ENCODE peak calls at places on chromosomes 3 and 15, in seven cellular contexts. H is H9, C is IMR-90, L is neuronal stem cell, K is mesendoderm, F is H1, W is mesenchymal stem cell. X is an unnamed sample.

GRCh38 chr15:89003865-89004725 is 84.2 kb upstream of the ABHD2 start:
- DNase-seq in C (peak; percentile 73), W (peak; percentile 61), F (no peak), L (peak; percentile 32), K (peak; percentile 83), H (peak; percentile 82), X (no peak)

GRCh38 chr3:139364549-139364948 is 20.7 kb downstream of the MRPS22 start:
- DNase-seq in K (no peak), F (no peak), L (no peak), H (no peak), C (no peak), W (no peak), X (no peak)

GRCh38 chr3:57805674-57806073 is 49.6 kb downstream of the SLMAP start:
- DNase-seq in K (peak; percentile 95), C (peak; percentile 89), H (no peak), F (no peak), W (peak; percentile 67), L (no peak), X (peak; percentile 4)

GRCh38 chr3:172085557-172085895 is 46.1 kb downstream of the FNDC3B start:
- DNase-seq in W (no peak), L (no peak), C (no peak), F (no peak), K (no peak), H (no peak), X (no peak)

GRCh38 chr3:172467170-172467824 is 19.0 kb upstream of the GHSR start:
- DNase-seq in H (no peak), F (no peak), C (peak; percentile 66), L (no peak), W (peak; percentile 52), K (peak; percentile 22), X (peak; percentile 92)

GRCh38 chr3:81726132-81726531 is 35.3 kb downstream of the GBE1 start:
- DNase-seq in F (no peak), W (peak; percentile 82), L (no peak), C (peak; percentile 56), K (no peak), H (no peak), X (no peak)

GRCh38 chr3:196501316-196502064 is 2.1 kb downstream of the RNF168 start:
- DNase-seq in C (peak; percentile 53), F (no peak), H (no peak), L (no peak), W (peak; percentile 71), K (peak; percentile 59), X (peak; percentile 11)

GRCh38 chr15:77186518-77187095 is 115.7 kb upstream of the TSPAN3 start:
- DNase-seq in L (no peak), K (peak; percentile 32), W (peak; percentile 45), C (peak; percentile 47), H (no peak), F (no peak), X (peak; percentile 6)

GRCh38 chr15:23440596-23440995 is 6.4 kb downstream of the GOLGA6L2 start:
- DNase-seq in C (no peak), H (no peak), K (no peak), L (no peak), F (no peak), W (no peak), X (no peak)

GRCh38 chr15:34102175-34102925 is 467 bp downstream of the PGBD4 start:
- DNase-seq in L (no peak), K (no peak), W (no peak), C (no peak), F (no peak), H (no peak), X (peak; percentile 90)

GRCh38 chr15:70327328-70328136 is 229.8 kb upstream of the TLE3 start:
- DNase-seq in C (peak; percentile 43), H (no peak), K (peak; percentile 79), W (peak; percentile 48), L (no peak), F (peak; percentile 39), X (peak; percentile 41)

GRCh38 chr3:71271616-71272015 is 311.9 kb downstream of the FOXP1 start:
- DNase-seq in F (no peak), K (no peak), H (no peak), C (peak; percentile 36), W (no peak), L (no peak), X (no peak)

GRCh38 chr3:69288161-69288895 is 97.6 kb downstream of the FRMD4B start:
- DNase-seq in C (no peak), W (no peak), K (peak; percentile 92), F (peak; percentile 68), H (peak; percentile 83), L (peak; percentile 78), X (no peak)

GRCh38 chr3:62193586-62194345 is 179.6 kb downstream of the FEZF2 start:
- DNase-seq in W (no peak), F (no peak), H (no peak), L (no peak), K (no peak), C (no peak), X (no peak)

GRCh38 chr3:155217591-155217990 is 75.9 kb downstream of the STRIT1 start:
- DNase-seq in L (no peak), K (no peak), C (peak; percentile 58), H (no peak), F (no peak), W (peak; percentile 32), X (peak; percentile 69)

GRCh38 chr3:155908086-155908485 is 37.6 kb downstream of the GMPS start:
- DNase-seq in F (no peak), W (no peak), K (peak; percentile 76), H (peak; percentile 47), C (no peak), L (no peak), X (no peak)

GRCh38 chr15:38304486-38304885 is 51.9 kb downstream of the SPRED1 start:
- DNase-seq in C (no peak), F (no peak), W (no peak), L (no peak), H (no peak), K (no peak), X (no peak)

GRCh38 chr3:151356791-151357460 is 27.6 kb upstream of the P2RY13 start:
- DNase-seq in L (no peak), K (no peak), C (peak; percentile 30), F (no peak), W (no peak), H (no peak), X (no peak)

GRCh38 chr3:159390656-159391055 is 588.8 kb downstream of the MFSD1 start:
- DNase-seq in H (no peak), K (no peak), C (no peak), F (no peak), W (no peak), L (no peak), X (no peak)

GRCh38 chr3:194548346-194549321 is 61.8 kb upstream of the ATP13A3 start:
- DNase-seq in H (no peak), L (no peak), C (peak; percentile 89), F (no peak), W (peak; percentile 92), K (no peak), X (no peak)

GRCh38 chr15:82139823-82140268 is 94.0 kb upstream of the MEX3B start:
- DNase-seq in W (peak; percentile 73), L (peak; percentile 38), F (no peak), C (peak; percentile 70), H (no peak), K (peak; percentile 62), X (peak; percentile 78)

GRCh38 chr3:49903451-49904424 is at the start of gene MST1R:
- DNase-seq in L (peak; percentile 56), K (peak; percentile 96), F (peak; percentile 95), C (no peak), H (peak; percentile 96), W (peak; percentile 27), X (peak; percentile 74)

GRCh38 chr3:144777941-144778340 is 806.3 kb downstream of the DIPK2A start:
- DNase-seq in K (no peak), L (no peak), F (no peak), H (no peak), W (no peak), C (no peak), X (no peak)

GRCh38 chr3:160909917-160910316 is 153.9 kb downstream of the PPM1L start:
- DNase-seq in H (no peak), K (no peak), W (no peak), F (no peak), L (no peak), C (no peak), X (no peak)
- H3K4ac ChIP-seq in H (no peak overlapping the region), K (no peak overlapping the region), W (no peak overlapping the region), F (no peak overlapping the region), L (no peak overlapping the region), C (no peak overlapping the region), X (no peak overlapping the region)

DNA sequence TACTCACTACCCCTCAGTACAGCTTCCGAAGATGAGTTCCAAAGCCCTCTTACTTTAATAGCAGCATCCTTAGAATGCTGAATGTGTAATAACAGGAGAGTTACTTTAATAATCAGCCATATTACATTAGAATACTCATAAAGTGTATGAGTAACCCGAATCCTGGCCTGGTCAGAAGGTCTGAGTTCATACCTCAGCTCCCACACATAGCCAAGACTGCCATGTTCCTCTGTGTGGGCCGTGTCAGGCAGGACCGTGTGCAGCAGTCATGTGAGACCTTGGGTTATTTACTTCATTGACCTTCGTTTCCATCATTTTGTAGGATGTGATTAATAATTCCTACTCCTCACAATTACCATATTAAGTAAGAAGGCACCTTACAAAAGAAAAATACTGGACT is 163.2 kb downstream of the ATG7 start:
- DNase-seq in H (no peak), C (no peak), W (no peak), F (no peak), L (no peak), K (no peak), X (no peak)
- H3K4ac ChIP-seq in H (no peak overlapping the region), C (no peak overlapping the region), W (no peak overlapping the region), F (no peak overlapping the region), L (no peak overlapping the region), K (no peak overlapping the region), X (no peak overlapping the region)

DNA sequence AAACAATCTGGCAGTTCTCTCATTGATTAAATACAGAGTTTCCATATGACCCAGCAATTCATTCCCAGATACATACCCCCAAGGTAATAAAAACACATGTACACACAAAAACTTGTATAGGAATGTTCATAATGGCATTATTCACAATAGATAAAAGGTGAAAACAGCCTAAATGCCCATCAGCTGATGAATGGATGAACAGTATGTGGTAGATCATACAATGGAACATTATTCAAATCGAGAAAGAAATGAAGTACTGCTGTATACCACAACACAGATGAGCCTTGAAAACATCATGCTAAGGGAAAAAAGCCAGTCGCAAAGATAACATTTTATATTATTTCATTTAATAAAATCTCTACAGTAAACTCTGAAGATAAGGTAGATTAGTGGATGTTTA is 71.2 kb downstream of the SLTM start:
- DNase-seq in W (no peak), H (no peak), C (no peak), F (no peak), K (no peak), L (no peak), X (no peak)
- H3K4ac ChIP-seq in W (no peak overlapping the region), H (no peak overlapping the region), C (no peak overlapping the region), F (no peak overlapping the region), K (no peak overlapping the region), L (no peak overlapping the region), X (no peak overlapping the region)

DNA sequence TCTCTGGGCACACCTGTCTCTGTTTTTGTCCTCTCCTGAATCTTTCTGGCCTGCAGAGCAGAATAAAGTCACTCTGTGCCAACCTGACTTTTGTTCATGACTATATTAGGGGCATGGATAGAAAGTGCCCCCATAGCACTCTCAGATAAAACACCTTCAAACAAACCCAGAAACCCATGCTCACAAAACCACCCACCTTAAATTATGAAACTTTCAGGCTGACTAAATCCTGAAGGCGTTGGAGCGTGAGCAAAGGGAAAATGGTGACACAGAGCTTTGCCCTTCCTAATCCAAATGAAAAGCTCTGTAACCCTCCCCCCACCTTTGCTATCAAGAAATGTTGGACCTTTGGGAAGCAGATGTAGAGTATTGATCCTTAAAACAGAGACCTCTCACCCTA is 138.9 kb downstream of the IGF1R start:
- DNase-seq in C (no peak), K (no peak), W (no peak), L (no peak), H (no peak), F (no peak), X (no peak)
- H3K4ac ChIP-seq in C (no peak overlapping the region), K (no peak overlapping the region), W (no peak overlapping the region), L (no peak overlapping the region), H (no peak overlapping the region), F (no peak overlapping the region), X (peak overlapping the region; percentile 41)

GRCh38 chr3:15342945-15343344 is 10.6 kb upstream of the SH3BP5 start:
- DNase-seq in K (no peak), W (no peak), L (no peak), F (no peak), C (no peak), H (no peak), X (no peak)
- H3K4ac ChIP-seq in K (no peak overlapping the region), W (no peak overlapping the region), L (no peak overlapping the region), F (no peak overlapping the region), C (no peak overlapping the region), H (no peak overlapping the region), X (no peak overlapping the region)

X was measured in trophoblast cell.